ENCODE peak calls at places on chromosomes 4 and X, in six cellular contexts. A is IMR-90, O is body of pancreas, M is H1, R is lower leg skin, N is A549. B is an unnamed sample.
A peak's percentile ranks its signal among the peaks of the same experiment; 100 is the strongest.

GRCh38 chr4:17763931-17764330 is 17.5 kb downstream of the FAM184B start:
- DNase-seq in A (no peak), O (no peak), M (no peak), R (no peak), N (no peak), B (no peak)

GRCh38 chrX:107135076-107135964 is 16.7 kb upstream of the RBM41 start:
- DNase-seq in A (peak; percentile 54), O (no peak), M (no peak), R (no peak), N (peak; percentile 89), B (no peak)

GRCh38 chr4:24322517-24322916 is 261.8 kb downstream of the DHX15 start:
- DNase-seq in A (peak; percentile 22), O (no peak), M (no peak), R (no peak), N (no peak), B (no peak)

GRCh38 chr4:87193958-87194675 is 26.3 kb downstream of the KLHL8 start:
- DNase-seq in A (no peak), O (no peak), M (no peak), R (no peak), N (no peak), B (no peak)

GRCh38 chr4:128825226-128825625 is 15.7 kb downstream of the JADE1 start:
- DNase-seq in A (no peak), O (no peak), M (no peak), R (no peak), N (peak; percentile 83), B (no peak)

GRCh38 chrX:17022205-17022604 is 75.7 kb downstream of the REPS2 start:
- DNase-seq in A (peak; percentile 35), O (no peak), M (no peak), R (no peak), N (no peak), B (no peak)

GRCh38 chrX:103624111-103624510 is 4.7 kb upstream of the TCEAL1 start:
- DNase-seq in A (no peak), O (no peak), M (no peak), R (no peak), N (no peak), B (peak; percentile 48)

GRCh38 chr4:177367336-177367735 is 57.7 kb downstream of the NEIL3 start:
- DNase-seq in A (peak; percentile 52), O (no peak), M (no peak), R (no peak), N (peak; percentile 12), B (no peak)

GRCh38 chr4:110735691-110736090 is 112.8 kb upstream of the PITX2 start:
- DNase-seq in A (peak; percentile 33), O (no peak), M (no peak), R (no peak), N (no peak), B (no peak)

GRCh38 chrX:74492720-74493201 is 71.5 kb downstream of the SLC16A2 start:
- DNase-seq in A (no peak), O (no peak), M (peak; percentile 66), R (no peak), N (peak; percentile 1), B (no peak)

GRCh38 chr4:113695328-113696169 is 66.0 kb downstream of the CAMK2D start:
- DNase-seq in A (peak; percentile 88), O (no peak), M (no peak), R (no peak), N (no peak), B (no peak)

DNA sequence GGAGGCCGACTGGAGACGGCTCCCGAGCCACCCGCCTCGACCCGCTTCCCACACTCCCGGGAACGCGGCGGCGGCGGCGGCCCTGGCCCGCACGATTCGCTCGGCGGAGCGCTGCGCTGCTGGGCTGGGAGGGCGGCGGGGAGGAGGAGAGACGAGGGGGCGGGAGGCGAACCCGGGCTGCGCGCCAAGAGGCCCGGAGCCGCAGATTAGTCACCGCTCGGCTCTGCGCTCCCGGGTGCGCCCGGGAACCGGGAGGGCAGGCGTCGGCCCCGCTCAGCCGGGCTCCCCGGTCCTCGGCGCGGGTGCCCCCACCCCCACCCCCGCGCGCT is 11.2 kb upstream of the BCOR start:
- DNase-seq in A (peak; percentile 76), O (peak; percentile 82), M (peak; percentile 66), R (peak; percentile 55), N (peak; percentile 85), B (peak; percentile 85)
- H3K4me3 ChIP-seq in A (peak overlapping the region; percentile 72), O (no peak overlapping the region), M (peak overlapping the region; percentile 48), R (peak overlapping the region; percentile 52), N (peak overlapping the region; percentile 67), B (peak overlapping the region; percentile 36)

DNA sequence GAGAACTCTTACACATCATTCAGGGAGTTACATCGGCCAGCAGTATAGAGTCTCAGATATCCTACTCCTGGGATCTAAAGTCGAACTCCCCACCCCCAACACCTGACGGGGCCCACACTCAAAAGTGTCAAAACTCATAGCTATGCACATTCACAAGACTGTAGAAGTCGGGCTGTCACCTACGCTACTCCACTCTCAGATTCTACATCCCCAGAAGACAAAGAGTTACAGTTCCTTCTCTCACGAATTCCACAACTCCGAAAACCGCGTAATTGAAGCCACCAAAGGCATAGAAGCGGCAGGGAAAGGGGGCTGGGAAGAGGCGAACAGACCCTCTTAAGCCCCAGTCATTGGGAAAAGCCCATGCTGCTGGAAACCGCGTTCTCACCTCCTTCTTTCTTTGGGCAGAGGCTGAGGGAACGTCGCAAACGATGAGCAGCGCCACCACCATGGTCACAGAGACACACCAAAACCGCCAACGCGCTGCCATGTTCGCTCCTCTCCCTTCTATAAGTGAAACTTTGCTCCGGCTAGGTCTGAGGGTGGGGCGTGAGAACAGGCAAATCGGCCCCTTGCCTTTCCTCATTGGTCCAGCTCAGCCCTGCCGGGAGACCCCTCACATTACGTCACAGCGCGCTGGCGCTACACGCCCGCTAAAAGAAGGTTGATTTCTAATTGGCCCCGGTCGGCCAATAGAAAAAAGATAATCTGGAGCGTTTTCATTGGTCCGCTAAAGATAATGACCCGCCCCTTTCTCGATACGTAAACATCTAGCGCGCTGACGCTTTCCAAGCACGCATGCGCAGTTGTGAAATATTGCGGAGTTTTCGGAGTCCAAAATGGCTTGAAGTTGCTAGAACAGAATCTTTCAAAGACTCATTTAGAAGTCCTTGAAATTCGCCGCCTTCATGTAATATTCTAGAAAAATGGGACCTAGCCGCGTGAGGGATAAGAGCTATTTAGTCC is at the start of gene MAGT1:
- DNase-seq in A (peak; percentile 96), O (peak; percentile 91), M (peak; percentile 70), R (peak; percentile 92), N (peak; percentile 97), B (peak; percentile 95)
- TF ChIP-seq POLR2A in A (peak; percentile 94), O (peak; percentile 96), M (peak; percentile 90), R (no peak), N (peak; percentile 85), B (peak; percentile 83)

DNA sequence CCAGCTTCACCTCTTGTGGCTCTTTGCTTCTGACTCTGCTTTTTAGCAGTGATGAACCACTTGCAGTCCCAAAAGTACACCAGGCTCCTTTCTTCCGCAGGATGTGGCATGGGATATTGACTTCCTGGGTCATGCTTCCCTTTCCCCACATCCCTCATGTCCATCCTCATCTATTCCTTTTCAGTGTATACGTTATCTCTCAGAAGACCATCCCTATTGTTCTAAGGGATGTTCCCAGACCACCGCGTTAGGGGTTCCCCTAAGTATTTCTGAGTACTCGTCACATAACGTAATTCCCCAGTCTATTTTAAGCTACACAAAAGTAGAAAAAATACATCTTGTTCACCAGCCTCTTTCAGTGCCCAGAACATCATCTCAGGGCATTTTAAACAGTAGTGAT is 71.1 kb upstream of the NLGN4X start:
- DNase-seq in A (no peak), O (no peak), M (no peak), R (no peak), N (no peak), B (no peak)
- H3K4me3 ChIP-seq in A (no peak overlapping the region), O (no peak overlapping the region), M (no peak overlapping the region), R (no peak overlapping the region), N (no peak overlapping the region), B (no peak overlapping the region)

GRCh38 chrX:47956016-47956415 is 47.8 kb downstream of the ZNF182 start:
- DNase-seq in A (no peak), O (no peak), M (no peak), R (no peak), N (no peak), B (no peak)
- TF ChIP-seq POLR2A in A (no peak), O (no peak), M (no peak), R (no peak), N (no peak), B (no peak)

GRCh38 chr4:44914223-44914622 is 187.9 kb upstream of the GNPDA2 start:
- DNase-seq in A (no peak), O (no peak), M (no peak), R (no peak), N (no peak), B (no peak)

GRCh38 chr4:44912980-44913379 is 186.6 kb upstream of the GNPDA2 start:
- DNase-seq in A (no peak), O (no peak), M (no peak), R (peak; percentile 13), N (no peak), B (no peak)

DNA sequence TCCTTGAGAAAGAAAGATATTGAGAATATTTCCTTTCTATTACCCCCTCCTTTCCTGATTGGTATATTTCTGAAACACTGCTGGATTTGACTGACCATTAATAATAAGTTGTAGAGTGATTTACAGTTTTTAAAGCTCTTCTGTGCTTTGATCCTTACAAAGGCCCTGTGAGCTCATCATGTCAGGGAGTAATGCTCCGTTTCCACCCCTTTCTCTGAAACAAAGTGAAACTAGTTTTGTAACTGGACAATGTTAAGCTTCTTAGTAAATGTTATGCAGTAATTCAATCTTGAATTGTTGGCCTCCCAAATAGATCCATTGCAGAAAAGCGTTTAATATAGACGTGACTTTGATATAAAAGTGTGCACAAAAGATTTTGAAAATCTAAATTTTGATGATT is 190.1 kb upstream of the GNPDA2 start:
- DNase-seq in A (no peak), O (no peak), M (no peak), R (no peak), N (peak; percentile 2), B (no peak)
- H3K4me3 ChIP-seq in A (no peak overlapping the region), O (no peak overlapping the region), M (no peak overlapping the region), R (no peak overlapping the region), N (no peak overlapping the region), B (peak overlapping the region; percentile 54)

GRCh38 chrX:15747626-15748173 is 9.6 kb downstream of the CA5B start:
- DNase-seq in A (no peak), O (no peak), M (no peak), R (no peak), N (no peak), B (no peak)
- TF ChIP-seq POLR2A in A (no peak), O (no peak), M (no peak), R (no peak), N (no peak), B (no peak)

GRCh38 chrX:19689170-19689814 is 174.0 kb upstream of the MAP3K15 start:
- DNase-seq in A (no peak), O (no peak), M (no peak), R (no peak), N (no peak), B (no peak)
- H3K4me3 ChIP-seq in A (no peak overlapping the region), O (no peak overlapping the region), M (no peak overlapping the region), R (no peak overlapping the region), N (no peak overlapping the region), B (no peak overlapping the region)

GRCh38 chr4:48779998-48780866 is at the start of gene FRYL:
- DNase-seq in A (peak; percentile 99), O (peak; percentile 99), M (peak; percentile 96), R (peak; percentile 100), N (peak; percentile 98), B (peak; percentile 100)
- TF ChIP-seq POLR2A in A (peak; percentile 79), O (peak; percentile 84), M (no peak), R (no peak), N (peak; percentile 24), B (peak; percentile 63)